ENCODE peak calls at places on chromosome 13, in nine cellular contexts. R is GM10248; N is heart left ventricle; S is spleen; I is activated CD8-positive, alpha-beta T cell treated with anti-CD3 and anti-CD28 coated beads for 36 hours; D is AG04450; P is ascending aorta; O is transverse colon; U is endothelial cell. B is an unnamed sample.

GRCh38 chr13:44142911-44143665 is 230.5 kb upstream of the SERP2 start:
- DNase-seq in R (no peak), U (no peak), N (no peak), S (no peak), O (no peak), P (no peak), I (no peak), D (no peak), B (no peak)

GRCh38 chr13:113448885-113449692 is 4.2 kb downstream of the ADPRHL1 start:
- DNase-seq in O (peak), I (peak), R (no peak), N (peak), U (no peak), S (peak), D (no peak), P (no peak), B (peak)

GRCh38 chr13:109744512-109745051 is 41.8 kb downstream of the IRS2 start:
- DNase-seq in P (no peak), R (no peak), D (peak), O (peak), N (peak), U (no peak), S (no peak), I (no peak), B (no peak)

GRCh38 chr13:26299168-26299788 is 45.3 kb downstream of the CDK8 start:
- DNase-seq in S (no peak), N (no peak), R (no peak), D (no peak), U (no peak), P (no peak), O (no peak), I (no peak), B (no peak)

GRCh38 chr13:71864094-71864980 is 2.7 kb downstream of the DACH1 start:
- DNase-seq in I (peak), U (peak), R (no peak), P (no peak), D (no peak), S (peak), O (peak), N (peak), B (no peak)

GRCh38 chr13:114118763-114119123 is 13.7 kb downstream of the RASA3 start:
- DNase-seq in R (no peak), I (peak), S (peak), P (no peak), U (no peak), N (peak), O (no peak), D (no peak), B (no peak)

GRCh38 chr13:32228330-32229041 is 86.7 kb downstream of the ZAR1L start:
- DNase-seq in P (no peak), N (no peak), I (peak), S (no peak), O (no peak), U (no peak), D (peak), R (no peak), B (no peak)

GRCh38 chr13:107190065-107190464 is 622.1 kb upstream of the ARGLU1 start:
- DNase-seq in O (no peak), N (no peak), U (no peak), S (no peak), P (no peak), D (no peak), R (no peak), I (no peak), B (no peak)

GRCh38 chr13:113058129-113058987 is 47.2 kb upstream of the F7 start:
- DNase-seq in N (peak), S (peak), I (no peak), R (no peak), P (no peak), O (no peak), U (no peak), D (no peak), B (no peak)

GRCh38 chr13:76879211-76879875 is 6.9 kb downstream of the KCTD12 start:
- DNase-seq in R (peak), U (no peak), D (no peak), N (peak), S (peak), P (peak), O (peak), I (peak), B (no peak)

GRCh38 chr13:39913928-39914327 is 258.5 kb downstream of the COG6 start:
- DNase-seq in R (no peak), S (no peak), I (no peak), U (no peak), D (no peak), N (no peak), P (no peak), O (no peak), B (no peak)

GRCh38 chr13:35930665-35931631 is 200.2 kb downstream of the DCLK1 start:
- DNase-seq in N (no peak), S (no peak), R (peak), D (no peak), O (no peak), I (no peak), U (no peak), P (no peak), B (no peak)

GRCh38 chr13:73984949-73985691 is 149.1 kb downstream of the KLF12 start:
- DNase-seq in O (no peak), D (no peak), S (no peak), I (peak), U (no peak), R (no peak), N (peak), P (no peak), B (no peak)

GRCh38 chr13:29954082-29955043 is 103.9 kb upstream of the UBL3 start:
- DNase-seq in D (no peak), P (no peak), I (peak), U (no peak), S (no peak), O (no peak), R (no peak), N (no peak), B (no peak)

GRCh38 chr13:106297283-106297682 is 238.2 kb downstream of the EFNB2 start:
- DNase-seq in D (no peak), P (no peak), N (no peak), R (no peak), O (peak), U (no peak), I (no peak), S (no peak), B (no peak)

GRCh38 chr13:41917641-41918040 is 43.3 kb downstream of the VWA8 start:
- DNase-seq in I (peak), N (no peak), S (no peak), U (no peak), O (no peak), R (no peak), D (peak), P (no peak), B (peak)

GRCh38 chr13:66074018-66074615 is 1156.0 kb downstream of the PCDH9 start:
- DNase-seq in P (no peak), U (no peak), O (no peak), D (no peak), N (no peak), R (no peak), I (no peak), S (no peak), B (no peak)

GRCh38 chr13:93270769-93271753 is 44.5 kb downstream of the GPC6 start:
- DNase-seq in S (no peak), O (no peak), I (no peak), R (no peak), U (no peak), D (no peak), N (no peak), P (no peak), B (no peak)

GRCh38 chr13:64912141-64912540 is 2318.0 kb downstream of the PCDH9 start:
- DNase-seq in N (no peak), D (peak), O (no peak), U (no peak), S (no peak), P (no peak), I (no peak), R (no peak), B (no peak)

GRCh38 chr13:43894438-43894837 is 14.7 kb downstream of the LACC1 start:
- DNase-seq in U (no peak), D (no peak), P (no peak), I (no peak), R (no peak), O (no peak), S (no peak), N (no peak), B (peak)

GRCh38 chr13:98482476-98483444 is 94.1 kb downstream of the STK24 start:
- DNase-seq in N (peak), U (no peak), D (no peak), S (no peak), O (peak), R (peak), P (peak), I (peak), B (peak)

GRCh38 chr13:101612736-101613135 is 160.3 kb downstream of the ITGBL1 start:
- DNase-seq in I (no peak), O (no peak), P (no peak), D (no peak), S (no peak), R (no peak), N (peak), U (no peak), B (no peak)

GRCh38 chr13:30572859-30573275 is 44.9 kb upstream of the USPL1 start:
- DNase-seq in O (no peak), R (peak), D (no peak), S (no peak), U (no peak), P (no peak), N (no peak), I (peak), B (peak)

GRCh38 chr13:28489975-28490550 is 4.9 kb downstream of the FLT1 start:
- DNase-seq in N (peak), I (no peak), R (no peak), P (no peak), S (no peak), O (no peak), D (no peak), U (peak), B (no peak)

GRCh38 chr13:89520468-89520867 is 1827.0 kb upstream of the MIR17HG start:
- DNase-seq in P (no peak), R (no peak), N (no peak), U (no peak), D (no peak), I (no peak), S (no peak), O (no peak), B (no peak)

GRCh38 chr13:23579072-23579885 is 9.1 kb downstream of the TNFRSF19 start:
- DNase-seq in N (peak), O (peak), S (peak), U (peak), R (peak), I (peak), P (peak), D (peak), B (peak)

GRCh38 chr13:106153876-106154275 is 381.6 kb downstream of the EFNB2 start:
- DNase-seq in S (no peak), N (no peak), O (no peak), R (no peak), I (no peak), P (no peak), U (no peak), D (no peak), B (no peak)

GRCh38 chr13:99796175-99796819 is 175.3 kb downstream of the ZIC5 start:
- DNase-seq in N (no peak), U (peak), P (no peak), I (peak), R (peak), O (no peak), D (peak), S (no peak), B (peak)

GRCh38 chr13:42395066-42395821 is 123.3 kb downstream of the AKAP11 start:
- DNase-seq in N (no peak), P (no peak), U (no peak), R (no peak), D (no peak), I (peak), O (no peak), S (no peak), B (no peak)

GRCh38 chr13:32001392-32001768 is 30.2 kb upstream of the FRY start:
- DNase-seq in R (peak), P (no peak), U (peak), S (no peak), O (no peak), I (peak), N (peak), D (no peak), B (peak)

GRCh38 chr13:110298566-110299321 is 8.2 kb downstream of the COL4A1 start:
- DNase-seq in O (no peak), D (no peak), S (peak), P (no peak), N (peak), U (peak), I (peak), R (no peak), B (no peak)

GRCh38 chr13:50713849-50714248 is 129.6 kb downstream of the DLEU7 start:
- DNase-seq in S (peak), O (peak), U (no peak), D (peak), R (peak), P (no peak), I (peak), N (no peak), B (peak)

GRCh38 chr13:109657395-109657794 is 129.0 kb downstream of the IRS2 start:
- DNase-seq in N (no peak), I (no peak), D (no peak), R (no peak), S (no peak), P (no peak), U (no peak), O (no peak), B (no peak)

GRCh38 chr13:100040196-100040595 is 48.7 kb upstream of the PCCA start:
- DNase-seq in O (no peak), R (no peak), U (no peak), P (no peak), D (no peak), S (no peak), N (no peak), I (no peak), B (no peak)

GRCh38 chr13:21901772-21902708 is 231.2 kb downstream of the FGF9 start:
- DNase-seq in I (no peak), R (no peak), N (peak), O (no peak), S (no peak), U (no peak), D (no peak), P (no peak), B (no peak)

GRCh38 chr13:21901326-21901725 is 230.5 kb downstream of the FGF9 start:
- DNase-seq in I (no peak), S (no peak), P (no peak), U (no peak), O (no peak), R (no peak), D (no peak), N (no peak), B (no peak)

GRCh38 chr13:21898461-21898860 is 227.6 kb downstream of the FGF9 start:
- DNase-seq in I (no peak), D (no peak), N (no peak), R (no peak), O (no peak), S (no peak), U (no peak), P (no peak), B (no peak)

GRCh38 chr13:21898990-21899389 is 228.1 kb downstream of the FGF9 start:
- DNase-seq in U (no peak), N (no peak), D (no peak), I (no peak), O (no peak), P (no peak), S (no peak), R (no peak), B (no peak)

GRCh38 chr13:21902709-21903098 is 231.8 kb downstream of the FGF9 start:
- DNase-seq in S (no peak), O (no peak), R (no peak), N (no peak), D (no peak), U (no peak), P (no peak), I (no peak), B (no peak)
- TF ChIP-seq CTCF in S (no peak), O (no peak), R (no peak), N (no peak), D (no peak), U (no peak), P (no peak), I (no peak), B (no peak)

GRCh38 chr13:55602784-55603183 is 1537.9 kb upstream of the PRR20A start:
- DNase-seq in U (no peak), O (no peak), S (no peak), R (no peak), I (no peak), P (no peak), N (no peak), D (no peak), B (no peak)
- TF ChIP-seq CTCF in U (no peak), O (no peak), S (no peak), R (no peak), I (no peak), P (no peak), N (no peak), D (no peak), B (no peak)

DNA sequence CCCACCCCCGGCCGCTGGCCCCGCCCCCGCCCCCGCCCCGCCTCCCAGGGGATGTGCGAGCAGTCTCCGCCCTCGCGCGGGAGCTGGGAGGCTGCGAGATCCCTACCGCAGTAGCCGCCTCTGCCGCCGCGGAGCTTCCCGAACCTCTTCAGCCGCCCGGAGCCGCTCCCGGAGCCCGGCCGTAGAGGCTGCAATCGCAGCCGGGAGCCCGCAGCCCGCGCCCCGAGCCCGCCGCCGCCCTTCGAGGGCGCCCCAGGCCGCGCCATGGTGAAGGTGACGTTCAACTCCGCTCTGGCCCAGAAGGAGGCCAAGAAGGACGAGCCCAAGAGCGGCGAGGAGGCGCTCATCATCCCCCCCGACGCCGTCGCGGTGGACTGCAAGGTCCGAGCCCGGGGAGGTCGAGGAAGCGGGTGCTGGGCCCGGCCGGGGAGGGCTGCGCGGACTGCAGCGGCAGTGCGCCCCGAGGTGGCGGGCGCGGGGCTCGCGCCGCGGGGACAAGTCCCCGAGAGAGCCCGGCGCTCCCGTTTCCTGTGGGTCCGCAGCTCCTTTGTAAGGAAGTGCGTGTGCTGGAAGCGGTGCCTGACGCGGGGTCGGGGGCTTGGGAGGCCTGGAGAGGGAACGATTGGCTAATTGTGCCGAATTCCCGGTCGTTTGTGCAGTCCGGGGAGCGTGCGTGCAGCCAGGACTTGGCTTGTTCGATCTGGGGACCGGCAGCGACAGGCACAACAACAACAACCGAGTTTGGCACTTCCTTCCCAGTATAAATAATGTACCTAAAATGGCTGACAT is at the start of gene ITM2B:
- DNase-seq in I (peak), U (peak), R (peak), P (no peak), S (peak), N (peak), D (no peak), O (peak), B (peak)
- TF ChIP-seq CTCF in I (peak), U (peak), R (peak), P (peak), S (no peak), N (peak), D (peak), O (peak), B (peak)

GRCh38 chr13:94658926-94659649 is 53.3 kb downstream of the SOX21 start:
- DNase-seq in U (no peak), S (no peak), N (no peak), P (no peak), O (no peak), I (no peak), R (no peak), D (no peak), B (no peak)
- TF ChIP-seq CTCF in U (peak), S (no peak), N (no peak), P (no peak), O (no peak), I (no peak), R (no peak), D (peak), B (no peak)